ENCODE peak calls at places on chromosomes 7 and 10, in nine cellular contexts. Z, D, H, V, F, C, Y, E and X are unnamed samples.
A peak's percentile ranks its signal among the peaks of the same experiment; 100 is the strongest.

GRCh38 chr10:84008878-84009277 is 130.4 kb upstream of the GHITM start:
- DNase-seq in Z (no peak), V (peak; percentile 15), Y (no peak), E (peak; percentile 24), C (peak; percentile 14), F (peak; percentile 39), H (peak; percentile 60), D (no peak), X (no peak)

GRCh38 chr10:191703-192518 is 56.7 kb downstream of the ZMYND11 start:
- DNase-seq in V (no peak), F (no peak), H (no peak), C (peak; percentile 79), Y (peak; percentile 63), E (peak; percentile 89), Z (peak; percentile 87), D (no peak), X (peak; percentile 59)

GRCh38 chr7:22578048-22578770 is 78.2 kb upstream of the STEAP1B start:
- DNase-seq in F (no peak), H (no peak), E (peak; percentile 45), Z (no peak), V (no peak), D (no peak), Y (peak; percentile 94), C (peak; percentile 89), X (peak; percentile 78)

GRCh38 chr7:106736508-106737201 is 75.7 kb upstream of the CCDC71L start:
- DNase-seq in V (no peak), E (peak; percentile 88), Z (peak; percentile 83), F (no peak), Y (peak; percentile 86), C (peak; percentile 90), H (peak; percentile 70), D (no peak), X (peak; percentile 76)

GRCh38 chr7:130736298-130736900 is 2.4 kb upstream of the KLF14 start:
- DNase-seq in V (no peak), E (no peak), F (no peak), Z (no peak), Y (no peak), C (no peak), D (no peak), H (no peak), X (no peak)

GRCh38 chr7:79298145-79298760 is 155.2 kb downstream of the MAGI2 start:
- DNase-seq in Z (peak; percentile 75), V (no peak), C (peak; percentile 84), F (no peak), Y (peak; percentile 69), D (no peak), H (peak; percentile 14), E (peak; percentile 85), X (peak; percentile 73)

GRCh38 chr7:27689045-27689877 is 26.6 kb upstream of the HIBADH start:
- DNase-seq in E (peak; percentile 48), F (no peak), C (peak; percentile 71), H (peak; percentile 25), Z (peak; percentile 33), Y (peak; percentile 61), D (no peak), V (no peak), X (no peak)

GRCh38 chr10:132355754-132356153 is 23.8 kb downstream of the LRRC27 start:
- DNase-seq in Y (no peak), E (no peak), V (no peak), F (no peak), C (no peak), H (no peak), Z (no peak), D (no peak), X (no peak)

GRCh38 chr7:157744786-157745601 is 408.2 kb downstream of the DNAJB6 start:
- DNase-seq in Y (no peak), V (no peak), E (no peak), D (no peak), C (no peak), H (no peak), F (no peak), Z (no peak), X (no peak)